ENCODE peak calls at places on chromosomes 1 and 21, in ten cellular contexts. One of them, this sample, is unnamed.

GRCh38 chr1:177571485-177572076 is 398.3 kb downstream of the SEC16B start:
- DNase-seq in HCT116: no peak
- DNase-seq in esophagus muscularis mucosa: no peak
- DNase-seq in spleen: no peak
- DNase-seq in transverse colon: no peak
- DNase-seq in GM12891: no peak
- DNase-seq in SK-N-SH: no peak
- DNase-seq in GM23338: no peak
- DNase-seq in GM12892: no peak
- DNase-seq in SK-N-MC: no peak
- DNase-seq in this sample: no peak

GRCh38 chr1:230186003-230186863 is 119.2 kb downstream of the GALNT2 start:
- DNase-seq in HCT116: peak
- DNase-seq in esophagus muscularis mucosa: peak
- DNase-seq in spleen: no peak
- DNase-seq in transverse colon: peak
- DNase-seq in GM12891: no peak
- DNase-seq in SK-N-SH: no peak
- DNase-seq in GM23338: peak
- DNase-seq in GM12892: no peak
- DNase-seq in SK-N-MC: no peak
- DNase-seq in this sample: no peak

GRCh38 chr1:23343246-23344110 is 606 bp downstream of the HNRNPR start:
- DNase-seq in HCT116: no peak
- DNase-seq in esophagus muscularis mucosa: no peak
- DNase-seq in spleen: peak
- DNase-seq in transverse colon: peak
- DNase-seq in GM12891: no peak
- DNase-seq in SK-N-SH: no peak
- DNase-seq in GM23338: peak
- DNase-seq in GM12892: no peak
- DNase-seq in SK-N-MC: no peak
- DNase-seq in this sample: peak

GRCh38 chr1:186648606-186649005 is 31.6 kb downstream of the PTGS2 start:
- DNase-seq in HCT116: no peak
- DNase-seq in esophagus muscularis mucosa: no peak
- DNase-seq in spleen: no peak
- DNase-seq in transverse colon: no peak
- DNase-seq in GM12891: no peak
- DNase-seq in SK-N-SH: no peak
- DNase-seq in GM23338: no peak
- DNase-seq in GM12892: no peak
- DNase-seq in SK-N-MC: no peak
- DNase-seq in this sample: no peak

GRCh38 chr1:226975909-226976670 is 36.0 kb downstream of the COQ8A start:
- DNase-seq in HCT116: no peak
- DNase-seq in esophagus muscularis mucosa: no peak
- DNase-seq in spleen: no peak
- DNase-seq in transverse colon: no peak
- DNase-seq in GM12891: no peak
- DNase-seq in SK-N-SH: no peak
- DNase-seq in GM23338: no peak
- DNase-seq in GM12892: no peak
- DNase-seq in SK-N-MC: no peak
- DNase-seq in this sample: no peak

GRCh38 chr1:150596095-150596892 is 16.9 kb upstream of the MCL1 start:
- DNase-seq in HCT116: no peak
- DNase-seq in esophagus muscularis mucosa: no peak
- DNase-seq in spleen: no peak
- DNase-seq in transverse colon: no peak
- DNase-seq in GM12891: no peak
- DNase-seq in SK-N-SH: no peak
- DNase-seq in GM23338: no peak
- DNase-seq in GM12892: no peak
- DNase-seq in SK-N-MC: no peak
- DNase-seq in this sample: no peak

GRCh38 chr21:14480601-14481000 is 65.5 kb downstream of the SAMSN1 start:
- DNase-seq in HCT116: no peak
- DNase-seq in esophagus muscularis mucosa: no peak
- DNase-seq in spleen: no peak
- DNase-seq in transverse colon: peak
- DNase-seq in GM12891: no peak
- DNase-seq in SK-N-SH: no peak
- DNase-seq in GM23338: no peak
- DNase-seq in GM12892: no peak
- DNase-seq in SK-N-MC: no peak
- DNase-seq in this sample: no peak

GRCh38 chr1:205920159-205920558 is 23.1 kb downstream of the SLC26A9 start:
- DNase-seq in HCT116: no peak
- DNase-seq in esophagus muscularis mucosa: no peak
- DNase-seq in spleen: peak
- DNase-seq in transverse colon: no peak
- DNase-seq in GM12891: no peak
- DNase-seq in SK-N-SH: no peak
- DNase-seq in GM23338: no peak
- DNase-seq in GM12892: no peak
- DNase-seq in SK-N-MC: no peak
- DNase-seq in this sample: no peak

GRCh38 chr1:72229893-72230292 is 52.4 kb downstream of the NEGR1 start:
- DNase-seq in HCT116: no peak
- DNase-seq in esophagus muscularis mucosa: no peak
- DNase-seq in spleen: no peak
- DNase-seq in transverse colon: no peak
- DNase-seq in GM12891: no peak
- DNase-seq in SK-N-SH: no peak
- DNase-seq in GM23338: no peak
- DNase-seq in GM12892: no peak
- DNase-seq in SK-N-MC: no peak
- DNase-seq in this sample: no peak

GRCh38 chr1:168092566-168093355 is 44.0 kb downstream of the GPR161 start:
- DNase-seq in HCT116: peak
- DNase-seq in esophagus muscularis mucosa: peak
- DNase-seq in spleen: no peak
- DNase-seq in transverse colon: no peak
- DNase-seq in GM12891: no peak
- DNase-seq in SK-N-SH: peak
- DNase-seq in GM23338: peak
- DNase-seq in GM12892: no peak
- DNase-seq in SK-N-MC: no peak
- DNase-seq in this sample: no peak

GRCh38 chr21:25541042-25541441 is 66.2 kb downstream of the MRPL39 start:
- DNase-seq in HCT116: no peak
- DNase-seq in esophagus muscularis mucosa: peak
- DNase-seq in spleen: no peak
- DNase-seq in transverse colon: no peak
- DNase-seq in GM12891: no peak
- DNase-seq in SK-N-SH: no peak
- DNase-seq in GM23338: no peak
- DNase-seq in GM12892: no peak
- DNase-seq in SK-N-MC: no peak
- DNase-seq in this sample: no peak

GRCh38 chr1:3068400-3069361 is at the start of gene PRDM16:
- DNase-seq in HCT116: peak
- DNase-seq in esophagus muscularis mucosa: no peak
- DNase-seq in spleen: peak
- DNase-seq in transverse colon: no peak
- DNase-seq in GM12891: no peak
- DNase-seq in SK-N-SH: no peak
- DNase-seq in GM23338: peak
- DNase-seq in GM12892: no peak
- DNase-seq in SK-N-MC: no peak
- DNase-seq in this sample: no peak

GRCh38 chr1:26429741-26430140 is 2.4 kb upstream of the DHDDS start:
- DNase-seq in HCT116: no peak
- DNase-seq in esophagus muscularis mucosa: no peak
- DNase-seq in spleen: no peak
- DNase-seq in transverse colon: no peak
- DNase-seq in GM12891: no peak
- DNase-seq in SK-N-SH: no peak
- DNase-seq in GM23338: peak
- DNase-seq in GM12892: no peak
- DNase-seq in SK-N-MC: no peak
- DNase-seq in this sample: no peak

GRCh38 chr1:186923434-186923833 is 94.7 kb downstream of the PLA2G4A start:
- DNase-seq in HCT116: no peak
- DNase-seq in esophagus muscularis mucosa: no peak
- DNase-seq in spleen: no peak
- DNase-seq in transverse colon: no peak
- DNase-seq in GM12891: no peak
- DNase-seq in SK-N-SH: no peak
- DNase-seq in GM23338: no peak
- DNase-seq in GM12892: no peak
- DNase-seq in SK-N-MC: no peak
- DNase-seq in this sample: no peak

DNA sequence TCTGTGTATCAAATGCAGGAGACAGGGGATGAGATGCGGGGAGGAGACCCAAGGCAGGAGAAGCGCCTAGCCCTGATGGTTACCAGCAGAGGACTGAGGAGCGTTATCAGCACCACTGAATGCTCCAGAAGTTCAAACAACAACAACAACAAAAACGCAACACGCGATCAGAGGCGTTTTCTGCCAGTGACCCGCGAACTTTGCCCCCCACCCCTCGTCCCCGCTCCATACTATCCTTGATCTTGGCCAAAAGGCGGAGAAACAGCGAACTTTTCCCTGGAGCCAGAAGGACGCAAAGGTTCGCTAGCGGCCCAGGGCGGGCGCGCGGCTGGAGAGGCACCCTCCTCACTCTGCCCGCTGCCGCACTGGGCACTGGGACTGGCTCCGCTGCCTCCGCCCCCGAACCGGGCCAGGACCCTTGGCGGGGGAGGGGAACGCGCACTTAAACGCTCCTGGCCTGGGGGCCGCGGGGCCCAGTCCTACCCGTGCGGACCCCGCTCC is 699 bp downstream of the ECHDC2 start:
- DNase-seq in HCT116: no peak
- DNase-seq in esophagus muscularis mucosa: no peak
- DNase-seq in spleen: no peak
- DNase-seq in transverse colon: peak
- DNase-seq in GM12891: no peak
- DNase-seq in SK-N-SH: no peak
- DNase-seq in GM23338: peak
- DNase-seq in GM12892: no peak
- DNase-seq in SK-N-MC: no peak
- DNase-seq in this sample: no peak
- TF ChIP-seq POLR2AphosphoS5 in HCT116: no peak
- TF ChIP-seq POLR2AphosphoS5 in esophagus muscularis mucosa: no peak
- TF ChIP-seq POLR2AphosphoS5 in spleen: no peak
- TF ChIP-seq POLR2AphosphoS5 in transverse colon: no peak
- TF ChIP-seq POLR2AphosphoS5 in GM12891: no peak
- TF ChIP-seq POLR2AphosphoS5 in SK-N-SH: no peak
- TF ChIP-seq POLR2AphosphoS5 in GM23338: no peak
- TF ChIP-seq POLR2AphosphoS5 in GM12892: no peak
- TF ChIP-seq POLR2AphosphoS5 in SK-N-MC: no peak
- TF ChIP-seq POLR2AphosphoS5 in this sample: no peak

GRCh38 chr1:30307182-30307581 is 416.2 kb downstream of the MATN1 start:
- DNase-seq in HCT116: no peak
- DNase-seq in esophagus muscularis mucosa: no peak
- DNase-seq in spleen: no peak
- DNase-seq in transverse colon: no peak
- DNase-seq in GM12891: no peak
- DNase-seq in SK-N-SH: no peak
- DNase-seq in GM23338: no peak
- DNase-seq in GM12892: no peak
- DNase-seq in SK-N-MC: no peak
- DNase-seq in this sample: no peak
- TF ChIP-seq POLR2AphosphoS5 in HCT116: no peak
- TF ChIP-seq POLR2AphosphoS5 in esophagus muscularis mucosa: no peak
- TF ChIP-seq POLR2AphosphoS5 in spleen: no peak
- TF ChIP-seq POLR2AphosphoS5 in transverse colon: no peak
- TF ChIP-seq POLR2AphosphoS5 in GM12891: no peak
- TF ChIP-seq POLR2AphosphoS5 in SK-N-SH: no peak
- TF ChIP-seq POLR2AphosphoS5 in GM23338: no peak
- TF ChIP-seq POLR2AphosphoS5 in GM12892: no peak
- TF ChIP-seq POLR2AphosphoS5 in SK-N-MC: no peak
- TF ChIP-seq POLR2AphosphoS5 in this sample: no peak

GRCh38 chr1:79982218-79982617 is 975.7 kb upstream of the ADGRL4 start:
- DNase-seq in HCT116: no peak
- DNase-seq in esophagus muscularis mucosa: peak
- DNase-seq in spleen: no peak
- DNase-seq in transverse colon: no peak
- DNase-seq in GM12891: no peak
- DNase-seq in SK-N-SH: no peak
- DNase-seq in GM23338: no peak
- DNase-seq in GM12892: no peak
- DNase-seq in SK-N-MC: peak
- DNase-seq in this sample: no peak
- TF ChIP-seq POLR2AphosphoS5 in HCT116: no peak
- TF ChIP-seq POLR2AphosphoS5 in esophagus muscularis mucosa: peak
- TF ChIP-seq POLR2AphosphoS5 in spleen: no peak
- TF ChIP-seq POLR2AphosphoS5 in transverse colon: no peak
- TF ChIP-seq POLR2AphosphoS5 in GM12891: no peak
- TF ChIP-seq POLR2AphosphoS5 in SK-N-SH: no peak
- TF ChIP-seq POLR2AphosphoS5 in GM23338: no peak
- TF ChIP-seq POLR2AphosphoS5 in GM12892: no peak
- TF ChIP-seq POLR2AphosphoS5 in SK-N-MC: no peak
- TF ChIP-seq POLR2AphosphoS5 in this sample: no peak

GRCh38 chr1:75723989-75724471 is 479 bp upstream of the ACADM start:
- DNase-seq in HCT116: peak
- DNase-seq in esophagus muscularis mucosa: peak
- DNase-seq in spleen: peak
- DNase-seq in transverse colon: peak
- DNase-seq in GM12891: no peak
- DNase-seq in SK-N-SH: peak
- DNase-seq in GM23338: peak
- DNase-seq in GM12892: peak
- DNase-seq in SK-N-MC: no peak
- DNase-seq in this sample: peak
- TF ChIP-seq POLR2AphosphoS5 in HCT116: no peak
- TF ChIP-seq POLR2AphosphoS5 in esophagus muscularis mucosa: no peak
- TF ChIP-seq POLR2AphosphoS5 in spleen: no peak
- TF ChIP-seq POLR2AphosphoS5 in transverse colon: no peak
- TF ChIP-seq POLR2AphosphoS5 in GM12891: no peak
- TF ChIP-seq POLR2AphosphoS5 in SK-N-SH: peak
- TF ChIP-seq POLR2AphosphoS5 in GM23338: no peak
- TF ChIP-seq POLR2AphosphoS5 in GM12892: no peak
- TF ChIP-seq POLR2AphosphoS5 in SK-N-MC: no peak
- TF ChIP-seq POLR2AphosphoS5 in this sample: no peak

DNA sequence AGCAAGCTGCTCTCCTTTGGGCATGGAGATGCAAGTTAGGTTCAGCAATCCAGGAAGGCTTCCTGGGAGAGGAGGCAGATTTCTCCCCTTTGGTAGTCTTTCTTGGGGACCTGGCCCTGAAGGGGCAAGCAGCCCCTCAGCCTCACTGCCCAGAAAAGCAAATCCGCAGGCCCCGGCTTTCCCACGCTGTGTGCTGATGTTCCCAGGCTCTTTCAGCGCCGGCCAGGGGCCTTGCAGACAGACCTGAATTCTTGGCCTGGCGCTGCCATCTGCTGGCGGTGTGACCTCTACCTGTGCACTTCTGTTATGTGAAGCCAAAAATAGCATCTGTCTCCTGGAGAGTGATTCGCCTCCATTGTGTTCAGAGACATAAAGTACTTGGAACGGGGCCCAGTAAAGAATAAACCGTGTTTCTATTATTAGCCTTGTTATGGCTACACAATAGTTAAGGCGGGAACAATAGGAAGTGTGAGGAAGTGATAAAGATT is 64.8 kb downstream of the ALPL start:
- DNase-seq in HCT116: peak
- DNase-seq in esophagus muscularis mucosa: no peak
- DNase-seq in spleen: peak
- DNase-seq in transverse colon: peak
- DNase-seq in GM12891: no peak
- DNase-seq in SK-N-SH: peak
- DNase-seq in GM23338: peak
- DNase-seq in GM12892: no peak
- DNase-seq in SK-N-MC: no peak
- DNase-seq in this sample: no peak
- TF ChIP-seq POLR2AphosphoS5 in HCT116: no peak
- TF ChIP-seq POLR2AphosphoS5 in esophagus muscularis mucosa: peak
- TF ChIP-seq POLR2AphosphoS5 in spleen: no peak
- TF ChIP-seq POLR2AphosphoS5 in transverse colon: no peak
- TF ChIP-seq POLR2AphosphoS5 in GM12891: no peak
- TF ChIP-seq POLR2AphosphoS5 in SK-N-SH: no peak
- TF ChIP-seq POLR2AphosphoS5 in GM23338: no peak
- TF ChIP-seq POLR2AphosphoS5 in GM12892: no peak
- TF ChIP-seq POLR2AphosphoS5 in SK-N-MC: no peak
- TF ChIP-seq POLR2AphosphoS5 in this sample: no peak

This sample was measured in HL-60.